ENCODE peak calls at places on chromosomes 7 and 10, in eight cellular contexts. C, E, S, U, P, X, W and T are unnamed samples.

GRCh38 chr10:128068398-128069285 is 57.6 kb downstream of the MKI67 start:
- DNase-seq in C (no peak), E (peak), S (no peak), U (no peak), P (no peak), X (no peak), W (peak), T (peak)

GRCh38 chr7:1668486-1668931 is 1.6 kb upstream of the ELFN1 start:
- DNase-seq in C (no peak), E (peak), S (peak), U (no peak), P (no peak), X (no peak), W (no peak), T (no peak)

GRCh38 chr10:48289652-48290238 is 15.2 kb upstream of the FRMPD2 start:
- DNase-seq in C (peak), E (no peak), S (peak), U (peak), P (peak), X (peak), W (no peak), T (peak)

GRCh38 chr7:150429699-150430098 is 20.7 kb upstream of the GIMAP8 start:
- DNase-seq in C (no peak), E (no peak), S (no peak), U (no peak), P (no peak), X (no peak), W (no peak), T (no peak)

GRCh38 chr10:58412502-58412961 is 27.3 kb downstream of the TFAM start:
- DNase-seq in C (peak), E (no peak), S (peak), U (peak), P (no peak), X (no peak), W (no peak), T (no peak)

GRCh38 chr7:17940302-17941170 is at the start of gene SNX13:
- DNase-seq in C (peak), E (peak), S (peak), U (peak), P (peak), X (peak), W (peak), T (peak)

GRCh38 chr10:44978570-44979280 is at the start of gene DEPP1:
- DNase-seq in C (peak), E (peak), S (peak), U (peak), P (peak), X (peak), W (peak), T (peak)

GRCh38 chr10:35399414-35400009 is 63.2 kb downstream of the CCNY start:
- DNase-seq in C (no peak), E (no peak), S (no peak), U (no peak), P (no peak), X (no peak), W (no peak), T (no peak)

GRCh38 chr10:14386202-14386593 is 55.5 kb upstream of the FRMD4A start:
- DNase-seq in C (peak), E (no peak), S (peak), U (peak), P (no peak), X (no peak), W (no peak), T (no peak)

GRCh38 chr10:23343591-23344225 is 889 bp downstream of the C10orf67 start:
- DNase-seq in C (peak), E (peak), S (peak), U (peak), P (peak), X (peak), W (peak), T (peak)

GRCh38 chr10:47127188-47127587 is 172.8 kb upstream of the GDF10 start:
- DNase-seq in C (no peak), E (no peak), S (no peak), U (no peak), P (no peak), X (no peak), W (no peak), T (no peak)

GRCh38 chr10:90313548-90314325 is 544.1 kb downstream of the HTR7 start:
- DNase-seq in C (no peak), E (no peak), S (no peak), U (no peak), P (no peak), X (no peak), W (no peak), T (no peak)

GRCh38 chr7:70477051-70478010 is 654.6 kb upstream of the GALNT17 start:
- DNase-seq in C (peak), E (no peak), S (no peak), U (peak), P (peak), X (no peak), W (no peak), T (no peak)

GRCh38 chr7:43761919-43762318 is 3.4 kb downstream of the BLVRA start:
- DNase-seq in C (no peak), E (no peak), S (no peak), U (no peak), P (no peak), X (no peak), W (no peak), T (no peak)

GRCh38 chr10:6915307-6915706 is 335.2 kb upstream of the PRKCQ start:
- DNase-seq in C (no peak), E (no peak), S (no peak), U (no peak), P (no peak), X (no peak), W (no peak), T (no peak)

GRCh38 chr10:119852277-119852676 is 20.4 kb downstream of the MCMBP start:
- DNase-seq in C (no peak), E (no peak), S (no peak), U (no peak), P (no peak), X (no peak), W (no peak), T (no peak)

GRCh38 chr10:72981882-72982529 is 27.4 kb upstream of the PLA2G12B start:
- DNase-seq in C (peak), E (no peak), S (no peak), U (peak), P (no peak), X (no peak), W (no peak), T (no peak)

GRCh38 chr7:55573526-55573925 is 1.2 kb upstream of the VOPP1 start:
- DNase-seq in C (peak), E (no peak), S (no peak), U (peak), P (no peak), X (no peak), W (no peak), T (no peak)

GRCh38 chr7:80302078-80302477 is 167.4 kb downstream of the GNAI1 start:
- DNase-seq in C (peak), E (no peak), S (no peak), U (no peak), P (no peak), X (no peak), W (no peak), T (no peak)

GRCh38 chr7:123929620-123930019 is 4.6 kb downstream of the SPAM1 start:
- DNase-seq in C (no peak), E (no peak), S (no peak), U (no peak), P (no peak), X (no peak), W (no peak), T (no peak)

GRCh38 chr7:66921396-66921917 is 432 bp downstream of the TMEM248 start:
- DNase-seq in C (peak), E (no peak), S (peak), U (peak), P (peak), X (peak), W (peak), T (peak)

GRCh38 chr7:11193131-11193867 is 219.6 kb downstream of the PHF14 start:
- DNase-seq in C (peak), E (no peak), S (no peak), U (peak), P (peak), X (peak), W (no peak), T (peak)

GRCh38 chr10:86163522-86164215 is 202.9 kb downstream of the GRID1 start:
- DNase-seq in C (no peak), E (no peak), S (no peak), U (no peak), P (no peak), X (no peak), W (no peak), T (no peak)

GRCh38 chr7:138008588-138009349 is 6.9 kb upstream of the CREB3L2 start:
- DNase-seq in C (peak), E (no peak), S (peak), U (peak), P (peak), X (peak), W (no peak), T (no peak)

GRCh38 chr10:95499482-95499989 is 61.6 kb downstream of the SORBS1 start:
- DNase-seq in C (peak), E (no peak), S (no peak), U (no peak), P (no peak), X (no peak), W (no peak), T (no peak)

GRCh38 chr10:127740596-127740995 is 3.6 kb downstream of the FOXI2 start:
- DNase-seq in C (no peak), E (no peak), S (no peak), U (no peak), P (no peak), X (no peak), W (no peak), T (no peak)

GRCh38 chr7:82677493-82677892 is 233.9 kb upstream of the CACNA2D1 start:
- DNase-seq in C (peak), E (no peak), S (no peak), U (peak), P (no peak), X (no peak), W (peak), T (no peak)

GRCh38 chr10:78716034-78716660 is 352.6 kb upstream of the ZMIZ1 start:
- DNase-seq in C (no peak), E (no peak), S (no peak), U (no peak), P (no peak), X (no peak), W (no peak), T (no peak)

GRCh38 chr7:47474937-47475879 is 106.7 kb downstream of the TNS3 start:
- DNase-seq in C (peak), E (peak), S (peak), U (peak), P (peak), X (peak), W (peak), T (no peak)

GRCh38 chr10:71694039-71694471 is 25.5 kb downstream of the C10orf105 start:
- DNase-seq in C (no peak), E (no peak), S (no peak), U (no peak), P (no peak), X (no peak), W (no peak), T (no peak)

GRCh38 chr7:40403664-40404476 is 269.1 kb downstream of the SUGCT start:
- DNase-seq in C (no peak), E (no peak), S (no peak), U (no peak), P (no peak), X (no peak), W (no peak), T (no peak)

GRCh38 chr7:66429498-66430163 is 199.1 kb upstream of the KCTD7 start:
- DNase-seq in C (peak), E (no peak), S (no peak), U (no peak), P (no peak), X (no peak), W (no peak), T (no peak)

GRCh38 chr10:114801411-114801813 is 20.2 kb upstream of the FHIP2A start:
- DNase-seq in C (no peak), E (no peak), S (no peak), U (no peak), P (no peak), X (no peak), W (no peak), T (no peak)

GRCh38 chr10:123399276-123399839 is 245.2 kb downstream of the BUB3 start:
- DNase-seq in C (no peak), E (no peak), S (no peak), U (no peak), P (no peak), X (no peak), W (no peak), T (no peak)

GRCh38 chr10:103715430-103715829 is 139.9 kb downstream of the SH3PXD2A start:
- DNase-seq in C (no peak), E (no peak), S (no peak), U (peak), P (no peak), X (no peak), W (no peak), T (no peak)

GRCh38 chr7:14936530-14936929 is 34.0 kb upstream of the DGKB start:
- DNase-seq in C (peak), E (no peak), S (peak), U (peak), P (peak), X (peak), W (peak), T (no peak)

GRCh38 chr10:36779238-36779846 is 346.1 kb upstream of the ANKRD30A start:
- DNase-seq in C (peak), E (no peak), S (peak), U (peak), P (peak), X (peak), W (no peak), T (no peak)
- TF ChIP-seq CTCF in C (peak), E (peak), S (peak), U (peak), P (peak), X (peak), W (peak), T (peak)

DNA sequence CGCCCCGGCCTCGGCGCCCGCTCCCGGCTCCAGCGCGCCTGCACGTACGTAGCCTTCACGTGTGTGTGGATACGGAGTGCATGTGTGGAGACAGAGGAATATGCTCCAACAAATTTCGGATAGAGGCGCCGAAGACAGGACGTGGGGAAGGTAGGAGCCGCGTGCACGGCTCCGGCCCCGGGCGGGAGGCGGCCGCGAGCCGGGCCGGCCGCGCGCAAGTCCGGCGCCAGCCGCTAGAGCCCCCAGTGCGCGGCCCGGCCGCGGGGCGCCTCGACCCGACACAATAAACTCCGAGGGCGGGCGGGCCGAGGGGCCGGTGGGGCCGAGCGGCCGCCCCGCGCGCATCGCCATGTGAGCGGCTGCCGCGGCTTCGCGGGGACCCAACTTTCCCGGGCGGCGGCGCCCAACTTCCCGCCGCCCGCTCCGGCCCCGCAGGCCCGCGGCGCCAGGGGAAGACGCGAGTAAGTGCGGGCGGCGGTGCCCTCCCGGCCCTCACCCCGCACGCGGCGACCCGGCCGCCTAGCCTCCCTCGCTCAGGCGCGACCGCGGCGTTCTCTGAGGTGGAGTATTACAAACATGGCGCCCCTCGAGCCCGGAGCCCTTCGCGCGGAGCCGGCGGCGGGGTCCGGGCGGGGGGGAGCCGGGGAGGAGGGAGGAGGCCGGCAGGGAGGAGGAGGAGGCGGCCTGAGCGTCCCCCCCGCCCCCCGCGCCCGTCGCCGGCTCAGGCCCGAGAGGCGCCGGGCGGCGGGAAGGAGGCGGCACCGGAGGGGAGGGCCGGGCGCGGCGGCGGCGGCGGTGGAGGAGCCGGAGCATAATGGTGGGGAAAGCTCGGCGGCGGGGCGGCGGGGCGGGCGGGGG is at the start of gene ZMYND11:
- DNase-seq in C (peak), E (no peak), S (peak), U (peak), P (peak), X (peak), W (peak), T (peak)
- TF ChIP-seq CTCF in C (no peak), E (no peak), S (peak), U (no peak), P (no peak), X (no peak), W (peak), T (no peak)

GRCh38 chr7:128455556-128456254 is at the start of gene HILPDA:
- DNase-seq in C (peak), E (peak), S (peak), U (peak), P (peak), X (peak), W (peak), T (peak)

GRCh38 chr7:128453836-128454804 is 1.6 kb upstream of the HILPDA start:
- DNase-seq in C (peak), E (peak), S (no peak), U (peak), P (peak), X (peak), W (peak), T (peak)

GRCh38 chr7:128458956-128459355 is 3.3 kb downstream of the HILPDA start:
- DNase-seq in C (no peak), E (no peak), S (no peak), U (no peak), P (no peak), X (no peak), W (no peak), T (no peak)

GRCh38 chr7:128452552-128452951 is 3.1 kb upstream of the HILPDA start:
- DNase-seq in C (no peak), E (no peak), S (no peak), U (no peak), P (no peak), X (no peak), W (no peak), T (no peak)

GRCh38 chr7:128454808-128455555 is 696 bp upstream of the HILPDA start:
- DNase-seq in C (peak), E (no peak), S (no peak), U (peak), P (no peak), X (no peak), W (no peak), T (no peak)
- TF ChIP-seq CTCF in C (peak), E (no peak), S (no peak), U (no peak), P (no peak), X (no peak), W (no peak), T (no peak)

DNA sequence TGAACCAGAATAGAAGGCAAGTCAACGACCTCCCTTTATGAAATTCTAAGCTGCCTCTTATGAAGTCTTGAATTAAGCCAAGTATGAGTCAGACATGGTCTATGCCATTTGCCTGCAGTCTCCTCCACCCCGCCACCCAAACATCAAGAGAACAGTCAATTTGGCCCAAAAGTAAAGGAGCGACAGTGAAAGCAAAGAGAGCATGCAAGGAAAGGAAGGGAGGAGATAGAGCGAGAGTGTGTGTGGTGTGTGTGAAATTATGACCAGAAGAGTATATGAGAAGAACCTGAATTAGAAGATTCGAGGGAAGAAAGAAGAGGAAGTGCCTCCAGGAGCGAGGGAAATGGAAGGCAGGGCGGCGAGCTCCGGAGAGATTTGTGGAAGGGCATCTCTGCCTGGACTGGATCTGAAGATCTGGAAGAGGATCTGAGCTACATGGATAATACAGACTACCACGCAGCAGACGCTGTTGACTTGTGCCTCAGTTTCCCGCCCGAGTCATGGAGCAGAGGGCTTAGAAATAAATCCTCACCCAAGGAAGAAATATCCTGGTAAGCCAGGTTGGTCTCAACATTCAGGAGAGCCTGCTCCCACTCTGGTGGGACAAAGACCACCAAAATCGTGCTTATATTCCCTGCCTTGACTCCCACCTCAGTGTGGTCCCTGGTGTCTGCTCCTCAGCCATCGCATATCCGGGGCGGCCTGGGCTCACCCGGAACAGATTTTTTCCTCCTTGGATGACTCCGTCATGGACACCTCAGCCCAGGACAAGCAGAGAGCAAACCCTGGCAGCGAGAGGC is 459 bp downstream of the ZDHHC6 start:
- DNase-seq in C (peak), E (no peak), S (no peak), U (peak), P (no peak), X (no peak), W (peak), T (no peak)
- TF ChIP-seq CTCF in C (no peak), E (no peak), S (no peak), U (no peak), P (no peak), X (no peak), W (no peak), T (no peak)

DNA sequence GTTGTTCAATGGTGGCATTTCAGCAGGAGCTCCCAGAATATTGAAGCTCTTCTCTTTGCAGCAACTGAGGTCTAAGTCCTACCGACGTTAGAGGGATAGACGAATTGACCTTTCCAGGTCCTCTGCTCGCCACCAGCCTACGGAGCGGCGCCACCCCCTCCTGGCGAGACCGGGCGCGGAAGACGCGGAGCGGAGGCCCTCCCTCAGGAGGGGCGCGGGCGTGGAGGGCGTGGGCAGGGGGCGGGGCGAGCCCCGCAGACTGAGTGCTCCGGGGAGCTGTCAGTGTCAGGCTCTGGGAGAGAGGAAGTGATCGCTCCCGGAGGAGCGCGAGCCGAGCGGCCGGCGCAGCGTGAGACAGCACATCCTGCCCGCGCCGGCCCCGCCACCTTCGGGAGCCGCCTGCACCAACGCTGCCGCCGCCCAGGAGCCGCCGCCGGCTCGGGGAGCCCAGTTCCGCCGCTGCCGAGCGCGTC is at the start of gene DYNC1I1:
- DNase-seq in C (peak), E (peak), S (peak), U (peak), P (peak), X (peak), W (peak), T (peak)
- TF ChIP-seq CTCF in C (no peak), E (no peak), S (no peak), U (no peak), P (no peak), X (no peak), W (no peak), T (no peak)